ENCODE peak calls at places on chromosomes 12 and 14, in four cellular contexts. L, K, O and U are unnamed samples.

GRCh38 chr14:21536395-21537087 is 10.4 kb upstream of the SALL2 start:
- DNase-seq in L (no peak), K (no peak), O (no peak), U (no peak)

GRCh38 chr12:99079811-99080210 is 434.7 kb downstream of the APAF1 start:
- DNase-seq in L (no peak), K (no peak), O (no peak), U (no peak)

GRCh38 chr14:34766611-34767010 is 52.2 kb upstream of the CFL2 start:
- DNase-seq in L (no peak), K (no peak), O (no peak), U (no peak)

GRCh38 chr14:34199585-34199984 is 248.7 kb upstream of the EGLN3 start:
- DNase-seq in L (no peak), K (no peak), O (no peak), U (peak; percentile 47)

GRCh38 chr14:61761557-61761956 is 663 bp upstream of the SNAPC1 start:
- DNase-seq in L (no peak), K (no peak), O (peak; percentile 14), U (no peak)

GRCh38 chr12:119603767-119604166 is 10.2 kb downstream of the TMEM233 start:
- DNase-seq in L (no peak), K (no peak), O (no peak), U (no peak)

GRCh38 chr12:67804168-67804567 is 155.6 kb downstream of the DYRK2 start:
- DNase-seq in L (no peak), K (no peak), O (no peak), U (peak; percentile 80)

GRCh38 chr14:22997676-22998323 is 12.1 kb downstream of the C14orf93 start:
- DNase-seq in L (no peak), K (no peak), O (no peak), U (no peak)

GRCh38 chr12:5478081-5478706 is 46.3 kb downstream of the NTF3 start:
- DNase-seq in L (no peak), K (no peak), O (no peak), U (no peak)

GRCh38 chr12:72072613-72073212 is 134.1 kb downstream of the TPH2 start:
- DNase-seq in L (no peak), K (no peak), O (no peak), U (no peak)

GRCh38 chr12:26195641-26196423 is 459 bp downstream of the SSPN start:
- DNase-seq in L (peak; percentile 67), K (peak; percentile 52), O (peak; percentile 43), U (no peak)

GRCh38 chr14:36655963-36656768 is 5.5 kb upstream of the PAX9 start:
- DNase-seq in L (peak; percentile 33), K (no peak), O (no peak), U (peak; percentile 58)

GRCh38 chr14:60183724-60184596 is 18.8 kb upstream of the DHRS7 start:
- DNase-seq in L (peak; percentile 63), K (no peak), O (peak; percentile 38), U (no peak)

GRCh38 chr14:51834218-51834617 is 26.2 kb upstream of the GNG2 start:
- DNase-seq in L (no peak), K (no peak), O (no peak), U (no peak)

GRCh38 chr12:58533652-58534051 is 386.7 kb downstream of the LRIG3 start:
- DNase-seq in L (no peak), K (no peak), O (no peak), U (no peak)

GRCh38 chr12:91171475-91171874 is 11.1 kb downstream of the DCN start:
- DNase-seq in L (no peak), K (no peak), O (no peak), U (no peak)

GRCh38 chr12:123390415-123391093 is 6.6 kb downstream of the KMT5A start:
- DNase-seq in L (no peak), K (no peak), O (no peak), U (no peak)

GRCh38 chr12:70355972-70356371 is 10.1 kb upstream of the KCNMB4 start:
- DNase-seq in L (no peak), K (no peak), O (no peak), U (no peak)

GRCh38 chr14:72646861-72647528 is 246.9 kb downstream of the DPF3 start:
- DNase-seq in L (no peak), K (peak; percentile 66), O (no peak), U (no peak)

GRCh38 chr14:80425686-80426085 is 214.4 kb upstream of the DIO2 start:
- DNase-seq in L (peak; percentile 67), K (peak; percentile 53), O (no peak), U (no peak)

GRCh38 chr12:112322882-112323547 is 59.2 kb downstream of the HECTD4 start:
- DNase-seq in L (no peak), K (no peak), O (no peak), U (no peak)

GRCh38 chr12:108938247-108938924 is 58.5 kb downstream of the DAO start:
- DNase-seq in L (no peak), K (no peak), O (no peak), U (no peak)

GRCh38 chr12:37546206-37546605 is 770.4 kb upstream of the ALG10B start:
- DNase-seq in L (no peak), K (no peak), O (no peak), U (no peak)

GRCh38 chr12:60210756-60211155 is 614.9 kb downstream of the SLC16A7 start:
- DNase-seq in L (no peak), K (no peak), O (no peak), U (no peak)

GRCh38 chr14:37726708-37727107 is 131.3 kb downstream of the TTC6 start:
- DNase-seq in L (no peak), K (no peak), O (no peak), U (no peak)

GRCh38 chr12:103930787-103931536 is 752 bp downstream of the HSP90B1 start:
- DNase-seq in L (peak; percentile 42), K (peak; percentile 19), O (peak; percentile 44), U (peak; percentile 46)

GRCh38 chr12:105222726-105223357 is 13.1 kb downstream of the APPL2 start:
- DNase-seq in L (no peak), K (no peak), O (no peak), U (no peak)

GRCh38 chr12:65779091-65779642 is 45.1 kb upstream of the HMGA2 start:
- DNase-seq in L (peak; percentile 74), K (no peak), O (no peak), U (no peak)

GRCh38 chr14:77161011-77161410 is 19.4 kb upstream of the ZDHHC22 start:
- DNase-seq in L (no peak), K (no peak), O (no peak), U (no peak)

GRCh38 chr12:53995311-53996187 is 4.4 kb upstream of the HOXC9 start:
- DNase-seq in L (peak; percentile 86), K (peak; percentile 90), O (no peak), U (peak; percentile 44)

GRCh38 chr12:80314741-80315140 is 129.3 kb upstream of the PTPRQ start:
- DNase-seq in L (no peak), K (no peak), O (no peak), U (no peak)